ENCODE peak calls at places on chromosomes 4 and X, in seven cellular contexts. R is AG09309, A is heart right ventricle, J is GM10248, Z is pancreas, K is BJ, I is PC-3. O is an unnamed sample.

GRCh38 chrX:15606064-15606590 is 5.4 kb upstream of the ACE2 start:
- DNase-seq in R (no peak), A (no peak), J (no peak), Z (no peak), K (no peak), I (peak), O (no peak)

GRCh38 chrX:39476596-39476995 is 621.2 kb downstream of the BCOR start:
- DNase-seq in R (no peak), A (peak), J (no peak), Z (no peak), K (no peak), I (no peak), O (no peak)

GRCh38 chrX:108735087-108735679 is 1.2 kb downstream of the IRS4 start:
- DNase-seq in R (no peak), A (no peak), J (peak), Z (no peak), K (no peak), I (no peak), O (no peak)

GRCh38 chr4:174437756-174438155 is 84.5 kb downstream of the HPGD start:
- DNase-seq in R (no peak), A (no peak), J (no peak), Z (no peak), K (no peak), I (peak), O (no peak)

GRCh38 chrX:77704881-77705280 is 81.1 kb downstream of the ATRX start:
- DNase-seq in R (no peak), A (no peak), J (no peak), Z (no peak), K (no peak), I (no peak), O (no peak)

GRCh38 chrX:83916525-83916924 is 55.6 kb downstream of the CYLC1 start:
- DNase-seq in R (no peak), A (no peak), J (peak), Z (no peak), K (no peak), I (peak), O (no peak)

GRCh38 chrX:37712458-37712857 is 26.9 kb downstream of the XK start:
- DNase-seq in R (no peak), A (no peak), J (no peak), Z (no peak), K (no peak), I (no peak), O (no peak)

GRCh38 chr4:101753702-101754101 is 36.8 kb upstream of the BANK1 start:
- DNase-seq in R (peak), A (no peak), J (no peak), Z (no peak), K (peak), I (no peak), O (no peak)

GRCh38 chrX:57134702-57135101 is 2.5 kb downstream of the SPIN2A start:
- DNase-seq in R (no peak), A (no peak), J (no peak), Z (no peak), K (no peak), I (peak), O (no peak)

GRCh38 chr4:3192827-3193226 is 56.1 kb upstream of the MSANTD1 start:
- DNase-seq in R (no peak), A (no peak), J (no peak), Z (no peak), K (no peak), I (no peak), O (no peak)

GRCh38 chrX:17553451-17553850 is 178.5 kb downstream of the NHS start:
- DNase-seq in R (no peak), A (no peak), J (no peak), Z (no peak), K (peak), I (peak), O (no peak)

GRCh38 chr4:15011166-15011565 is 8.9 kb downstream of the CPEB2 start:
- DNase-seq in R (no peak), A (no peak), J (no peak), Z (no peak), K (no peak), I (no peak), O (no peak)

GRCh38 chr4:10015140-10015753 is 6.0 kb downstream of the SLC2A9 start:
- DNase-seq in R (no peak), A (no peak), J (no peak), Z (no peak), K (no peak), I (peak), O (no peak)

GRCh38 chr4:154421618-154422017 is 70.0 kb downstream of the DCHS2 start:
- DNase-seq in R (no peak), A (no peak), J (no peak), Z (no peak), K (no peak), I (no peak), O (no peak)

GRCh38 chr4:1539132-1539755 is 133.0 kb upstream of the NKX1-1 start:
- DNase-seq in R (no peak), A (peak), J (no peak), Z (no peak), K (no peak), I (no peak), O (no peak)

GRCh38 chrX:20233336-20233735 is 33.4 kb downstream of the RPS6KA3 start:
- DNase-seq in R (no peak), A (no peak), J (no peak), Z (no peak), K (no peak), I (no peak), O (no peak)

GRCh38 chr4:67052981-67053380 is 492.3 kb downstream of the CENPC start:
- DNase-seq in R (no peak), A (no peak), J (no peak), Z (no peak), K (no peak), I (no peak), O (no peak)

GRCh38 chrX:110684653-110685052 is 111.0 kb downstream of the CHRDL1 start:
- DNase-seq in R (no peak), A (no peak), J (no peak), Z (no peak), K (no peak), I (peak), O (no peak)

GRCh38 chr4:122911588-122911987 is 10.8 kb downstream of the NUDT6 start:
- DNase-seq in R (no peak), A (no peak), J (no peak), Z (no peak), K (no peak), I (no peak), O (no peak)

GRCh38 chr4:122917731-122918130 is 4.7 kb downstream of the NUDT6 start:
- DNase-seq in R (no peak), A (no peak), J (no peak), Z (no peak), K (no peak), I (peak), O (no peak)

GRCh38 chr4:122914938-122915337 is 7.5 kb downstream of the NUDT6 start:
- DNase-seq in R (no peak), A (no peak), J (no peak), Z (no peak), K (no peak), I (no peak), O (no peak)

GRCh38 chr4:122912810-122913575 is 9.4 kb downstream of the NUDT6 start:
- DNase-seq in R (no peak), A (no peak), J (no peak), Z (no peak), K (no peak), I (peak), O (no peak)

GRCh38 chr4:122914292-122914904 is 8.0 kb downstream of the NUDT6 start:
- DNase-seq in R (no peak), A (no peak), J (peak), Z (no peak), K (no peak), I (peak), O (no peak)
- TF ChIP-seq CTCF in R (peak), A (peak), J (peak), Z (no peak), K (peak), I (peak), O (peak)

GRCh38 chrX:48683411-48683982 is at the start of gene WAS:
- DNase-seq in R (no peak), A (no peak), J (peak), Z (no peak), K (no peak), I (no peak), O (no peak)
- TF ChIP-seq CTCF in R (no peak), A (no peak), J (no peak), Z (no peak), K (no peak), I (no peak), O (no peak)

GRCh38 chr4:84965558-84966381 is 720 bp downstream of the WDFY3 start:
- DNase-seq in R (no peak), A (peak), J (peak), Z (peak), K (no peak), I (peak), O (no peak)
- TF ChIP-seq CTCF in R (no peak), A (no peak), J (no peak), Z (no peak), K (no peak), I (no peak), O (no peak)

GRCh38 chrX:23993012-23993633 is 33.9 kb downstream of the KLHL15 start:
- DNase-seq in R (no peak), A (no peak), J (no peak), Z (no peak), K (no peak), I (no peak), O (no peak)
- TF ChIP-seq CTCF in R (no peak), A (no peak), J (no peak), Z (no peak), K (no peak), I (no peak), O (no peak)

DNA sequence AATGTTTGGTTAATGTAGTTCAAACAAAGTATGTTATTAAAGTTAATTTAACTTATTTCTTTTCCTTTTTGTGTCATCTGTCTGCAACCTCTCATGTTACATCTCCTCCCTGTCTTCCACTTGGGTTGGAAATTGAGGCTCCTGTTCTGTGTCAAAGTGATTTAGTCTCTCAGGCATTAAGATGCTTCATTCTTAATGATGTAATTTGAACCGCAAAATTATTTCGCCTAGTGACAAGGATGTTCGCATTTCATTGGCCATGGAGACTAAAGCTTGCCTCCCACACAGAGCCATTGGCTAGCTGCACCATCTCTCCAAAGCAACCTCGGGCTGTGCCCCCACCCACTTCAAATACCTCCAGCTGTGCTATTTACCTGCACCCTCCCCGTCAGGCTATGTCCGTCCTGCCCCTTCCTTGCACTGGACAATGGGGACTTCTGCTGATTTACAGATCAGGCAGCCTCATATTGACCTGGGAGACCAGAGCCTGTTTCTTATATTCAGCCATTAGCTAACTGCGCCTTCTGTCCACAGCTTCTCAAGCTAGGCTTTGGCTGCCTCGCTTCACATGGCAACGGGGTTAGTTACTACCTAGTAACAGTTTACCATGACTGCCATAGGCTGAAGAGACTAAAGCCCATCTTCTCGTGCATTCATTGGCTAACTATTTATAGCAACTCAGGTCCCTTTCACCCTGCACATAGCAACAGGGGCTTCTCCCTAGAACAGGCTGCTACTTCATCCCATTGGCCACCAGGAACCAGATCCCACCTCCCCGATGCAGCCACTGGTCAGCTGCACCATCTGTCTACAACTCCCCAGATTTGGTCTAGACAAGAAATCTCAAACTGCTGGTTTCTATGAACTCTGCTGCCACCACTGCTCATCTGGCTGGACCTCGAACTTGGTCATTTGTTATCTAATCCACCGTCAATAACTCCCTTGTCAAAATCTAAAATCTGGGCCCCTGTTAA is 8.6 kb upstream of the ZNF157 start:
- DNase-seq in R (peak), A (peak), J (peak), Z (peak), K (peak), I (peak), O (peak)
- TF ChIP-seq CTCF in R (peak), A (no peak), J (peak), Z (no peak), K (peak), I (no peak), O (peak)

GRCh38 chr4:102807345-102807744 is 20.0 kb downstream of the UBE2D3 start:
- DNase-seq in R (no peak), A (no peak), J (no peak), Z (no peak), K (no peak), I (no peak), O (no peak)

GRCh38 chr4:102808009-102808408 is 19.3 kb downstream of the UBE2D3 start:
- DNase-seq in R (no peak), A (no peak), J (no peak), Z (no peak), K (no peak), I (no peak), O (no peak)

GRCh38 chr4:102809691-102810090 is 17.7 kb downstream of the UBE2D3 start:
- DNase-seq in R (no peak), A (no peak), J (no peak), Z (no peak), K (no peak), I (no peak), O (no peak)

GRCh38 chr4:102809190-102809589 is 18.2 kb downstream of the UBE2D3 start:
- DNase-seq in R (no peak), A (no peak), J (no peak), Z (no peak), K (no peak), I (no peak), O (no peak)
- TF ChIP-seq CTCF in R (no peak), A (no peak), J (no peak), Z (no peak), K (no peak), I (no peak), O (no peak)

DNA sequence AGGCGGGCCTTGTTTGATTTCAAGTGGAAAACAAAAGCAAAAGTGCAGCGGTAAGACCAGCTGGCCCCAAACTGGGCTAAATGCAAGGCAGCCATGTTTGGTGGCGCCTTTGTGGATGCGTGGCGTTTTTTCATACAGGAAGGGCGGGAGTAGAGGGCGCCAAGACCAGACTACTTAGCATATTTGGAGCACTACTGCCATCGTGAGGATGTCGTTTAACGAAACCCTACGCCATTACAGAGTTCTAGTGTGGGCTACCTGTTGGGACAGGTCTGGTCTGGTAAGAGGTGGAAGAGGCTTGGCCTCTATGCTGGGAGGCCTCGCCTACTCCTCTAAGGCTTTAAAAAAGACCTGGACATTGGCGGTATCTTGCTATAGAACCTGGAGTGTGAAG is 230.7 kb upstream of the STK26 start:
- DNase-seq in R (peak), A (peak), J (peak), Z (no peak), K (no peak), I (peak), O (peak)
- TF ChIP-seq CTCF in R (peak), A (no peak), J (no peak), Z (peak), K (no peak), I (no peak), O (peak)

GRCh38 chrX:7191681-7192110 is 43.7 kb upstream of the PUDP start:
- DNase-seq in R (no peak), A (no peak), J (no peak), Z (no peak), K (no peak), I (peak), O (no peak)
- TF ChIP-seq CTCF in R (peak), A (no peak), J (no peak), Z (no peak), K (no peak), I (peak), O (peak)

GRCh38 chrX:143581260-143581659 is 54.6 kb downstream of the SLITRK4 start:
- DNase-seq in R (no peak), A (no peak), J (no peak), Z (no peak), K (no peak), I (no peak), O (no peak)
- TF ChIP-seq CTCF in R (no peak), A (no peak), J (no peak), Z (no peak), K (no peak), I (no peak), O (no peak)

DNA sequence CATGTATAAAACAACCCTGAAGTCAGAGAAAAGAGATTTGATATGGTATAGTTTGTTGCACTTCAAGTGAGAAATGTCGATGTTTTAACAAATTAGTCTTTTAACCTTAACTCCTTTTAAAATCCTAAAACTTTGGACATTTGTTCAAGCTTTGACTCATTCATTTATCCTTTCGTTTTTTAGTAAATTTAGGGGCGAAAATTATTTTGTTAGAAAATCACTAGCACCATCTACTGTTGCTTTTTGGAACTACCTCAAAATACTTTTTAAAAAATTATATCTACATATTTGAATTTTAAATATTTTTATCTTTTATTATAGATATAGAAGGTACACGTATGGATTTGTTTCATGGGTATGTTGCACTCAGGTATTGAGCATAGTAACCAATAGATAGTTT is 165.1 kb upstream of the POF1B start:
- DNase-seq in R (no peak), A (no peak), J (no peak), Z (no peak), K (no peak), I (peak), O (no peak)
- TF ChIP-seq CTCF in R (peak), A (peak), J (no peak), Z (peak), K (peak), I (peak), O (peak)

O was measured in AG09319.